ENCODE peak calls at places on chromosomes 2 and 18, in eight cellular contexts. Q, D, O, M, Z, L, V and H are unnamed samples. For H3K9me3, the result is how much of the 10 kb centered on the place peaks cover.

GRCh38 chr2:210318491-210318890 is 3.5 kb upstream of the MYL1 start:
- DNase-seq in Q (no peak), D (no peak), O (no peak), M (no peak), Z (no peak), L (no peak), V (no peak), H (no peak)

GRCh38 chr2:8606649-8607550 is 75.0 kb upstream of the ID2 start:
- DNase-seq in Q (no peak), D (no peak), O (no peak), M (no peak), Z (no peak), L (no peak), V (no peak), H (no peak)

GRCh38 chr2:215749092-215749957 is 264.0 kb downstream of the MREG start:
- DNase-seq in Q (peak), D (peak), O (peak), M (no peak), Z (peak), L (no peak), V (peak), H (no peak)

GRCh38 chr2:221347471-221347870 is 224.6 kb downstream of the EPHA4 start:
- DNase-seq in Q (no peak), D (no peak), O (peak), M (no peak), Z (no peak), L (no peak), V (no peak), H (no peak)

GRCh38 chr18:48072428-48073204 is 142.2 kb upstream of the SMAD2 start:
- DNase-seq in Q (no peak), D (no peak), O (peak), M (peak), Z (no peak), L (no peak), V (no peak), H (no peak)

GRCh38 chr2:237625777-237626176 is 1.6 kb upstream of the LRRFIP1 start:
- DNase-seq in Q (no peak), D (no peak), O (no peak), M (no peak), Z (no peak), L (no peak), V (no peak), H (no peak)

GRCh38 chr2:166516712-166517303 is 22.8 kb upstream of the SCN7A start:
- DNase-seq in Q (peak), D (no peak), O (peak), M (no peak), Z (no peak), L (no peak), V (no peak), H (no peak)

GRCh38 chr18:5424903-5425302 is 118.9 kb downstream of the EPB41L3 start:
- DNase-seq in Q (peak), D (no peak), O (peak), M (no peak), Z (no peak), L (peak), V (no peak), H (no peak)

GRCh38 chr2:1987379-1987778 is 243.1 kb upstream of the PXDN start:
- DNase-seq in Q (no peak), D (no peak), O (no peak), M (no peak), Z (no peak), L (no peak), V (no peak), H (no peak)

GRCh38 chr2:228048838-228049490 is 132.5 kb downstream of the SPHKAP start:
- DNase-seq in Q (peak), D (no peak), O (peak), M (no peak), Z (no peak), L (no peak), V (no peak), H (no peak)

GRCh38 chr2:182015334-182016109 is 29.9 kb downstream of the PPP1R1C start:
- DNase-seq in Q (no peak), D (no peak), O (peak), M (no peak), Z (no peak), L (no peak), V (no peak), H (no peak)

GRCh38 chr2:164617466-164617865 is 3.8 kb downstream of the GRB14 start:
- DNase-seq in Q (no peak), D (no peak), O (peak), M (no peak), Z (no peak), L (no peak), V (no peak), H (no peak)

GRCh38 chr2:37688771-37689468 is 17.5 kb upstream of the CDC42EP3 start:
- DNase-seq in Q (peak), D (no peak), O (no peak), M (peak), Z (no peak), L (no peak), V (no peak), H (no peak)

GRCh38 chr18:7459851-7460774 is 107.0 kb upstream of the PTPRM start:
- DNase-seq in Q (no peak), D (peak), O (peak), M (no peak), Z (no peak), L (no peak), V (no peak), H (no peak)

GRCh38 chr2:101463885-101464653 is 10.8 kb downstream of the RFX8 start:
- DNase-seq in Q (peak), D (no peak), O (peak), M (no peak), Z (no peak), L (no peak), V (no peak), H (no peak)

GRCh38 chr18:9712606-9713005 is 4.5 kb downstream of the RAB31 start:
- DNase-seq in Q (no peak), D (no peak), O (peak), M (no peak), Z (no peak), L (no peak), V (no peak), H (no peak)

GRCh38 chr2:24304098-24304497 is 56.2 kb downstream of the ITSN2 start:
- DNase-seq in Q (peak), D (peak), O (peak), M (peak), Z (peak), L (no peak), V (peak), H (no peak)

GRCh38 chr2:162749456-162749855 is 89.1 kb downstream of the KCNH7 start:
- DNase-seq in Q (no peak), D (no peak), O (no peak), M (no peak), Z (no peak), L (no peak), V (no peak), H (no peak)

GRCh38 chr2:6922201-6922656 is 5.0 kb downstream of the RNF144A start:
- DNase-seq in Q (no peak), D (no peak), O (peak), M (no peak), Z (no peak), L (no peak), V (no peak), H (no peak)

GRCh38 chr2:103656558-103656957 is 894.7 kb downstream of the TMEM182 start:
- DNase-seq in Q (no peak), D (no peak), O (peak), M (no peak), Z (no peak), L (no peak), V (no peak), H (no peak)

GRCh38 chr2:10079192-10079930 is 850 bp downstream of the CYS1 start:
- DNase-seq in Q (peak), D (peak), O (peak), M (peak), Z (no peak), L (peak), V (no peak), H (no peak)

GRCh38 chr2:111173856-111174255 is 53.1 kb downstream of the BCL2L11 start:
- DNase-seq in Q (no peak), D (no peak), O (no peak), M (no peak), Z (no peak), L (no peak), V (no peak), H (no peak)

DNA sequence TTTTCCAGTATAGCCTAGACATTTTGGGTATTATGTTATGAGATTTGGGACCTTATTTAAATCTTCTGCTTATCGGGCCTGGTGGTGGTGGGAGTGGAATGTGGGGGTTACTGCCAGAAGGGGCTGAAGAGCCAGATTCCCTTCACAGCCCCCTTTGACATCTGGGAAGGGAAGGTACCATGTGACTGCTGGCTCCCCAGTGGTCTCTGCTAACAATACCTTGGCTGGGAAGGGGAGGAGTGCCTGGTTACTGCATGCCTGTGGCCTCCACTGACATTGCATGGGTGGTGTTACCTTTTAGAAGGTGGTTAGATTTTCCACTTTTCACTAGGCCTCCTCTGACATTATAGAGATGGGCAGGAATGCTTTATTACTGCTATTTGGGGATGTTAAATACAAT is 8.0 kb downstream of the ATP9B start:
- DNase-seq in Q (no peak), D (no peak), O (no peak), M (no peak), Z (no peak), L (no peak), V (no peak), H (no peak)
- H3K9me3 ChIP-seq in Q (under half), D (under half), O (under half), M (under half), Z (under half), L (under half), V (under half), H (under half)

GRCh38 chr18:72940509-72940908 is 72.7 kb upstream of the NETO1 start:
- DNase-seq in Q (no peak), D (no peak), O (no peak), M (no peak), Z (no peak), L (no peak), V (no peak), H (no peak)
- H3K9me3 ChIP-seq in Q (under half), D (under half), O (under half), M (under half), Z (under half), L (under half), V (under half), H (under half)

GRCh38 chr2:130963849-130964793 is 127.4 kb downstream of the ARHGEF4 start:
- DNase-seq in Q (no peak), D (no peak), O (peak), M (peak), Z (no peak), L (no peak), V (no peak), H (no peak)
- H3K9me3 ChIP-seq in Q (under half), D (under half), O (under half), M (under half), Z (under half), L (under half), V (under half), H (under half)

GRCh38 chr18:61187971-61188370 is 145.3 kb upstream of the CDH20 start:
- DNase-seq in Q (no peak), D (no peak), O (no peak), M (no peak), Z (no peak), L (no peak), V (no peak), H (no peak)

GRCh38 chr18:61183798-61184197 is 149.4 kb upstream of the CDH20 start:
- DNase-seq in Q (no peak), D (no peak), O (no peak), M (no peak), Z (no peak), L (no peak), V (no peak), H (no peak)

GRCh38 chr18:61194726-61195125 is 138.5 kb upstream of the CDH20 start:
- DNase-seq in Q (no peak), D (no peak), O (no peak), M (no peak), Z (no peak), L (no peak), V (no peak), H (no peak)

DNA sequence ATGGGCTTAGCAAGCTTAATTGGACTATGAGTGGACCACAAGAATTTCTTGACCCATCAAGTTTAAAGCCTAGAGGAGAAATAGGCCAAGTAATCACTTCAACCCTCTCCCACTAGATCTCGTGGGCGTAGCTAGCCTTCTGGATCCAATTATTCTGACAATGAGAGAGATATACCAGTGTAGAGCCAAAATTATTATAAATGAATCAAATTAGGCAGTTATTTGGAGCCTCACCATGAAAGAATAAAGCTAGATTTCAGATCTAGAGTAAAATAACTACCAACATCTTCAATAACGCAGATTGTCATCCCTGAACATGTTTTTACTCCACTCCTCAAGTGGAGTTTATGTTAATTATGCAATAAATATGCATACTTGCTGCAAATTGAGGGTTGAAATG is 143.9 kb upstream of the CDH20 start:
- DNase-seq in Q (no peak), D (no peak), O (no peak), M (no peak), Z (no peak), L (no peak), V (no peak), H (no peak)
- H3K9me3 ChIP-seq in Q (under half), D (under half), O (under half), M (under half), Z (under half), L (under half), V (under half), H (under half)

GRCh38 chr2:204948822-204949221 is 403.5 kb downstream of the PARD3B start:
- DNase-seq in Q (no peak), D (no peak), O (no peak), M (no peak), Z (no peak), L (no peak), V (no peak), H (no peak)
- H3K9me3 ChIP-seq in Q (under half), D (under half), O (under half), M (under half), Z (under half), L (under half), V (under half), H (under half)

GRCh38 chr2:160091381-160091780 is 29.0 kb upstream of the PLA2R1 start:
- DNase-seq in Q (peak), D (no peak), O (peak), M (no peak), Z (no peak), L (no peak), V (no peak), H (no peak)
- H3K9me3 ChIP-seq in Q (under half), D (half or more), O (under half), M (under half), Z (under half), L (under half), V (under half), H (under half)

GRCh38 chr2:160092445-160092844 is 30.0 kb upstream of the PLA2R1 start:
- DNase-seq in Q (no peak), D (no peak), O (no peak), M (no peak), Z (no peak), L (no peak), V (no peak), H (no peak)

GRCh38 chr2:160085662-160086061 is 23.2 kb upstream of the PLA2R1 start:
- DNase-seq in Q (no peak), D (no peak), O (no peak), M (no peak), Z (no peak), L (no peak), V (no peak), H (no peak)

GRCh38 chr2:160087854-160088745 is 25.7 kb upstream of the PLA2R1 start:
- DNase-seq in Q (peak), D (no peak), O (peak), M (no peak), Z (no peak), L (no peak), V (no peak), H (no peak)
- H3K9me3 ChIP-seq in Q (under half), D (half or more), O (under half), M (under half), Z (under half), L (under half), V (under half), H (under half)

GRCh38 chr2:64166637-64167420 is 22.6 kb upstream of the PELI1 start:
- DNase-seq in Q (no peak), D (no peak), O (peak), M (no peak), Z (no peak), L (no peak), V (no peak), H (no peak)
- H3K9me3 ChIP-seq in Q (under half), D (under half), O (under half), M (under half), Z (under half), L (under half), V (under half), H (under half)